ENCODE peak calls at places on chromosomes 12 and 14, in six cellular contexts. Q, E, I, B, U and Y are unnamed samples.

GRCh38 chr12:49019435-49020317 is 1.1 kb upstream of the PRKAG1 start:
- DNase-seq in I (no peak), E (peak; percentile 59), Q (peak; percentile 23), B (no peak), U (no peak), Y (peak; percentile 38)

GRCh38 chr12:91333966-91334365 is 151.3 kb upstream of the DCN start:
- DNase-seq in U (no peak), I (no peak), B (no peak), Q (no peak), E (no peak), Y (no peak)

GRCh38 chr12:58608711-58609110 is 311.6 kb downstream of the LRIG3 start:
- DNase-seq in U (no peak), I (no peak), Q (peak; percentile 24), E (no peak), B (no peak), Y (no peak)

GRCh38 chr12:27219693-27220056 is 24.4 kb upstream of the STK38L start:
- DNase-seq in Q (no peak), B (no peak), U (no peak), I (no peak), E (no peak), Y (no peak)

GRCh38 chr12:39713552-39713951 is 93.9 kb upstream of the ABCD2 start:
- DNase-seq in E (no peak), I (no peak), U (no peak), B (no peak), Q (no peak), Y (no peak)

GRCh38 chr14:34237098-34237497 is 224.9 kb downstream of the SPTSSA start:
- DNase-seq in Q (no peak), B (no peak), E (no peak), I (peak; percentile 86), U (no peak), Y (no peak)

GRCh38 chr12:76259071-76259470 is 89.1 kb downstream of the BBS10 start:
- DNase-seq in U (no peak), I (no peak), E (peak; percentile 22), B (no peak), Q (peak; percentile 44), Y (no peak)

GRCh38 chr12:58745348-58746125 is 174.8 kb downstream of the LRIG3 start:
- DNase-seq in B (no peak), I (no peak), U (no peak), Q (peak; percentile 48), E (no peak), Y (no peak)

GRCh38 chr12:78586790-78587189 is 277.8 kb upstream of the SYT1 start:
- DNase-seq in E (no peak), B (no peak), Q (no peak), U (no peak), I (no peak), Y (no peak)

GRCh38 chr12:67077617-67078016 is 191.5 kb upstream of the CAND1 start:
- DNase-seq in E (no peak), U (no peak), I (peak; percentile 91), B (no peak), Q (peak; percentile 25), Y (no peak)

GRCh38 chr12:131063427-131063826 is 109.7 kb downstream of the ADGRD1 start:
- DNase-seq in E (no peak), Q (no peak), I (no peak), B (no peak), U (peak; percentile 16), Y (no peak)

GRCh38 chr12:66072566-66072965 is 58.0 kb downstream of the LLPH start:
- DNase-seq in Q (no peak), E (no peak), U (no peak), I (no peak), B (no peak), Y (no peak)

GRCh38 chr14:80206351-80206750 is 5.0 kb downstream of the DIO2 start:
- DNase-seq in Q (no peak), I (no peak), E (no peak), U (no peak), B (no peak), Y (no peak)

GRCh38 chr12:20194171-20194570 is 174.2 kb upstream of the PDE3A start:
- DNase-seq in I (no peak), E (no peak), B (no peak), Q (peak; percentile 17), U (no peak), Y (no peak)

GRCh38 chr14:41605550-41606248 is 977 bp upstream of the LRFN5 start:
- DNase-seq in B (no peak), Q (peak; percentile 46), I (no peak), E (peak; percentile 52), U (peak; percentile 22), Y (no peak)

GRCh38 chr12:58915634-58916033 is 4.7 kb downstream of the LRIG3 start:
- DNase-seq in E (no peak), Q (peak; percentile 71), U (peak; percentile 80), B (no peak), I (peak; percentile 60), Y (peak; percentile 66)

GRCh38 chr12:57591567-57592325 is 754 bp downstream of the PIP4K2C start:
- DNase-seq in Q (peak; percentile 21), B (no peak), U (peak; percentile 41), I (peak; percentile 43), E (peak; percentile 52), Y (peak; percentile 23)

GRCh38 chr14:99231850-99232401 is 40.1 kb downstream of the BCL11B start:
- DNase-seq in B (no peak), I (no peak), U (peak; percentile 85), E (no peak), Q (no peak), Y (no peak)

GRCh38 chr12:57428965-57429364 is 1.9 kb downstream of the R3HDM2 start:
- DNase-seq in Q (no peak), U (no peak), I (no peak), B (no peak), E (no peak), Y (no peak)

GRCh38 chr12:108801736-108802665 is 55.4 kb downstream of the SSH1 start:
- DNase-seq in E (peak; percentile 71), I (no peak), B (no peak), U (peak; percentile 42), Q (peak; percentile 83), Y (peak; percentile 27)

GRCh38 chr14:31692376-31692781 is 131.2 kb downstream of the NUBPL start:
- DNase-seq in B (no peak), E (no peak), I (no peak), U (no peak), Q (peak; percentile 5), Y (no peak)

GRCh38 chr14:44988694-44989093 is 26.7 kb downstream of the TOGARAM1 start:
- DNase-seq in E (no peak), Q (no peak), I (no peak), B (no peak), U (peak; percentile 79), Y (no peak)

GRCh38 chr12:76878899-76879709 is at the start of gene CSRP2:
- DNase-seq in E (peak; percentile 88), U (peak; percentile 91), Q (peak; percentile 87), B (peak; percentile 8), I (peak; percentile 90), Y (peak; percentile 88)

GRCh38 chr12:94140556-94140955 is 7.8 kb upstream of the PLXNC1 start:
- DNase-seq in Q (peak; percentile 10), B (no peak), U (peak; percentile 9), I (no peak), E (no peak), Y (peak; percentile 36)

GRCh38 chr12:5470221-5470620 is 38.3 kb downstream of the NTF3 start:
- DNase-seq in Q (no peak), B (no peak), U (no peak), I (no peak), E (no peak), Y (no peak)

GRCh38 chr12:47887529-47887928 is 17.3 kb downstream of the VDR start:
- DNase-seq in I (no peak), E (no peak), U (peak; percentile 35), B (no peak), Q (no peak), Y (no peak)

GRCh38 chr12:47888127-47888819 is 16.5 kb downstream of the VDR start:
- DNase-seq in I (no peak), U (peak; percentile 41), E (peak; percentile 83), Q (no peak), B (no peak), Y (no peak)

GRCh38 chr12:47885012-47885501 is 19.7 kb downstream of the VDR start:
- DNase-seq in I (no peak), B (no peak), Q (no peak), U (no peak), E (no peak), Y (no peak)

GRCh38 chr12:47885566-47885965 is 19.2 kb downstream of the VDR start:
- DNase-seq in U (no peak), E (no peak), Q (no peak), I (no peak), B (no peak), Y (no peak)

GRCh38 chr12:47886471-47887240 is 18.1 kb downstream of the VDR start:
- DNase-seq in U (no peak), B (no peak), E (no peak), Q (peak; percentile 55), I (no peak), Y (no peak)
- H3K4me1 ChIP-seq in U (no peaks in the 10 kb centered on the region), B (peaks cover 13% of the 10 kb centered on the region), E (peaks cover 28% of the 10 kb centered on the region), Q (peaks cover 16% of the 10 kb centered on the region), I (peaks cover 42% of the 10 kb centered on the region), Y (peaks cover 33% of the 10 kb centered on the region)

DNA sequence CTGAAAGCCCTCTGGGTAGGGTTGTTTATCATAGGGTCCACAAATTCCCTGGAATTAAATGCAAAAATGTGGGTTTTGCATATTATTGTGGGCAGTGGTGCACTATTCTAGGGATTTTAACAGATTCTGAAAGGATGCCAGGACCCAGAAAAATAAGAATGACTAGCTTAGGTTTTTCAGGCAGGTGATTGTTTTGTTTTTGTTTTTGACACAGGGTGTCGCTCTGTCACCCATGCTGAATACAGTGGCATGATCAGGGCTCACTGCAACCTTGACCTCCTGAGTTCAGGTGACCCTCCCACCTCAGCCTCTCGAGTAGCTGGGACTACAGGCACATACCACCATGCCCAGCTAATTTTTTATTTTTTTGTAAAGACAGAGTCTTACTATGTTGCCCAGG is 19.2 kb downstream of the GALNT6 start:
- DNase-seq in E (no peak), I (no peak), Q (no peak), B (no peak), U (no peak), Y (no peak)
- H3K4me1 ChIP-seq in E (peaks cover 9% of the 10 kb centered on the region), I (peaks cover 25% of the 10 kb centered on the region), Q (peaks cover 13% of the 10 kb centered on the region), B (peaks cover 17% of the 10 kb centered on the region), U (peaks cover 22% of the 10 kb centered on the region), Y (peaks cover 5% of the 10 kb centered on the region)

GRCh38 chr12:1436996-1437395 is 157.4 kb downstream of the FBXL14 start:
- DNase-seq in E (no peak), U (no peak), Q (no peak), B (no peak), I (no peak), Y (no peak)
- H3K4me1 ChIP-seq in E (no peaks in the 10 kb centered on the region), U (peaks cover 7% of the 10 kb centered on the region), Q (no peaks in the 10 kb centered on the region), B (no peaks in the 10 kb centered on the region), I (peaks cover 11% of the 10 kb centered on the region), Y (peaks cover 19% of the 10 kb centered on the region)

GRCh38 chr14:74411671-74412070 is 14.3 kb downstream of the SYNDIG1L start:
- DNase-seq in Q (no peak), B (no peak), I (no peak), U (no peak), E (no peak), Y (no peak)

GRCh38 chr14:74407021-74407800 is 18.8 kb downstream of the SYNDIG1L start:
- DNase-seq in U (no peak), I (no peak), E (no peak), Q (no peak), B (no peak), Y (no peak)

GRCh38 chr14:74407801-74408154 is 18.2 kb downstream of the SYNDIG1L start:
- DNase-seq in Q (no peak), I (no peak), B (no peak), E (no peak), U (no peak), Y (no peak)

GRCh38 chr14:74409441-74409840 is 16.6 kb downstream of the SYNDIG1L start:
- DNase-seq in E (no peak), I (no peak), B (no peak), Q (no peak), U (no peak), Y (no peak)

GRCh38 chr14:74408870-74409269 is 17.1 kb downstream of the SYNDIG1L start:
- DNase-seq in E (no peak), I (no peak), B (no peak), U (no peak), Q (no peak), Y (no peak)
- H3K4me1 ChIP-seq in E (no peaks in the 10 kb centered on the region), I (no peaks in the 10 kb centered on the region), B (no peaks in the 10 kb centered on the region), U (no peaks in the 10 kb centered on the region), Q (no peaks in the 10 kb centered on the region), Y (no peaks in the 10 kb centered on the region)